ENCODE peak calls at places on chromosome 17, in nine cellular contexts. One of them, this sample, is unnamed.

GRCh38 chr17:29594441-29595090 is 1.6 kb downstream of the ANKRD13B start:
- DNase-seq in NB4: no peak
- DNase-seq in glutamatergic neuron: peak; percentile 12
- DNase-seq in NCI-H460: no peak
- DNase-seq in omental fat pad: no peak
- DNase-seq in EL: no peak
- DNase-seq in substantia nigra: no peak
- DNase-seq in GOT3: no peak
- DNase-seq in HepG2: no peak
- DNase-seq in this sample: no peak

GRCh38 chr17:5044630-5045029 is 9.4 kb upstream of the SLC52A1 start:
- DNase-seq in HepG2: no peak
- DNase-seq in substantia nigra: no peak
- DNase-seq in NB4: no peak
- DNase-seq in omental fat pad: no peak
- DNase-seq in glutamatergic neuron: no peak
- DNase-seq in NCI-H460: no peak
- DNase-seq in EL: no peak
- DNase-seq in GOT3: no peak
- DNase-seq in this sample: no peak

GRCh38 chr17:56876766-56877179 is 37.1 kb downstream of the TRIM25 start:
- DNase-seq in omental fat pad: no peak
- DNase-seq in substantia nigra: no peak
- DNase-seq in NB4: no peak
- DNase-seq in GOT3: no peak
- DNase-seq in glutamatergic neuron: no peak
- DNase-seq in EL: no peak
- DNase-seq in NCI-H460: no peak
- DNase-seq in HepG2: no peak
- DNase-seq in this sample: no peak

GRCh38 chr17:62110923-62111484 is 45.9 kb upstream of the MED13 start:
- DNase-seq in NCI-H460: no peak
- DNase-seq in EL: no peak
- DNase-seq in NB4: no peak
- DNase-seq in omental fat pad: no peak
- DNase-seq in GOT3: no peak
- DNase-seq in glutamatergic neuron: no peak
- DNase-seq in substantia nigra: no peak
- DNase-seq in HepG2: no peak
- DNase-seq in this sample: no peak

GRCh38 chr17:37299257-37299985 is 76.4 kb upstream of the C17orf78 start:
- DNase-seq in NB4: peak; percentile 36
- DNase-seq in GOT3: no peak
- DNase-seq in omental fat pad: no peak
- DNase-seq in HepG2: no peak
- DNase-seq in substantia nigra: peak; percentile 1
- DNase-seq in glutamatergic neuron: no peak
- DNase-seq in EL: no peak
- DNase-seq in NCI-H460: no peak
- DNase-seq in this sample: peak; percentile 14

GRCh38 chr17:46732754-46733398 is 85.6 kb downstream of the WNT3 start:
- DNase-seq in NCI-H460: no peak
- DNase-seq in glutamatergic neuron: peak; percentile 24
- DNase-seq in EL: no peak
- DNase-seq in omental fat pad: no peak
- DNase-seq in NB4: no peak
- DNase-seq in GOT3: no peak
- DNase-seq in HepG2: no peak
- DNase-seq in substantia nigra: no peak
- DNase-seq in this sample: no peak

GRCh38 chr17:64765191-64765889 is 103.2 kb upstream of the SMURF2 start:
- DNase-seq in EL: no peak
- DNase-seq in NB4: no peak
- DNase-seq in omental fat pad: no peak
- DNase-seq in substantia nigra: no peak
- DNase-seq in NCI-H460: no peak
- DNase-seq in HepG2: no peak
- DNase-seq in glutamatergic neuron: no peak
- DNase-seq in GOT3: no peak
- DNase-seq in this sample: no peak

GRCh38 chr17:27821318-27821717 is 21.0 kb upstream of the NOS2 start:
- DNase-seq in glutamatergic neuron: no peak
- DNase-seq in NCI-H460: no peak
- DNase-seq in GOT3: no peak
- DNase-seq in EL: no peak
- DNase-seq in HepG2: no peak
- DNase-seq in omental fat pad: no peak
- DNase-seq in substantia nigra: no peak
- DNase-seq in NB4: no peak
- DNase-seq in this sample: no peak

GRCh38 chr17:48002920-48003685 is 32.2 kb downstream of the CDK5RAP3 start:
- DNase-seq in omental fat pad: no peak
- DNase-seq in EL: no peak
- DNase-seq in GOT3: no peak
- DNase-seq in substantia nigra: no peak
- DNase-seq in NB4: no peak
- DNase-seq in HepG2: no peak
- DNase-seq in glutamatergic neuron: peak; percentile 84
- DNase-seq in NCI-H460: no peak
- DNase-seq in this sample: no peak

GRCh38 chr17:68205251-68205807 is 42.5 kb upstream of the AMZ2 start:
- DNase-seq in NCI-H460: peak; percentile 85
- DNase-seq in GOT3: peak; percentile 51
- DNase-seq in HepG2: peak; percentile 80
- DNase-seq in EL: peak; percentile 89
- DNase-seq in glutamatergic neuron: peak; percentile 91
- DNase-seq in substantia nigra: peak; percentile 94
- DNase-seq in omental fat pad: peak; percentile 88
- DNase-seq in NB4: peak; percentile 87
- DNase-seq in this sample: peak; percentile 87

GRCh38 chr17:43881758-43882505 is 25.4 kb downstream of the MPP2 start:
- DNase-seq in omental fat pad: no peak
- DNase-seq in glutamatergic neuron: no peak
- DNase-seq in EL: no peak
- DNase-seq in GOT3: no peak
- DNase-seq in NB4: no peak
- DNase-seq in NCI-H460: no peak
- DNase-seq in substantia nigra: no peak
- DNase-seq in HepG2: no peak
- DNase-seq in this sample: no peak

GRCh38 chr17:51434434-51435170 is 174.3 kb downstream of the UTP18 start:
- DNase-seq in HepG2: no peak
- DNase-seq in glutamatergic neuron: no peak
- DNase-seq in NCI-H460: no peak
- DNase-seq in substantia nigra: no peak
- DNase-seq in EL: no peak
- DNase-seq in NB4: peak; percentile 30
- DNase-seq in omental fat pad: no peak
- DNase-seq in GOT3: no peak
- DNase-seq in this sample: no peak

GRCh38 chr17:53722407-53722806 is 100.3 kb upstream of the KIF2B start:
- DNase-seq in EL: peak; percentile 100
- DNase-seq in NB4: peak; percentile 2
- DNase-seq in glutamatergic neuron: no peak
- DNase-seq in HepG2: no peak
- DNase-seq in GOT3: no peak
- DNase-seq in substantia nigra: no peak
- DNase-seq in omental fat pad: no peak
- DNase-seq in NCI-H460: no peak
- DNase-seq in this sample: no peak

GRCh38 chr17:9860851-9861250 is 35.1 kb downstream of the GLP2R start:
- DNase-seq in glutamatergic neuron: no peak
- DNase-seq in HepG2: no peak
- DNase-seq in omental fat pad: no peak
- DNase-seq in GOT3: no peak
- DNase-seq in NCI-H460: no peak
- DNase-seq in EL: no peak
- DNase-seq in substantia nigra: no peak
- DNase-seq in NB4: peak; percentile 82
- DNase-seq in this sample: no peak

GRCh38 chr17:82366749-82367148 is 4.8 kb upstream of the UTS2R start:
- DNase-seq in omental fat pad: no peak
- DNase-seq in GOT3: no peak
- DNase-seq in NB4: no peak
- DNase-seq in HepG2: no peak
- DNase-seq in substantia nigra: no peak
- DNase-seq in NCI-H460: no peak
- DNase-seq in glutamatergic neuron: no peak
- DNase-seq in EL: no peak
- DNase-seq in this sample: no peak

GRCh38 chr17:36602030-36602737 is 801 bp downstream of the MRM1 start:
- DNase-seq in NCI-H460: no peak
- DNase-seq in EL: peak; percentile 29
- DNase-seq in HepG2: no peak
- DNase-seq in glutamatergic neuron: no peak
- DNase-seq in omental fat pad: no peak
- DNase-seq in NB4: peak; percentile 42
- DNase-seq in substantia nigra: no peak
- DNase-seq in GOT3: no peak
- DNase-seq in this sample: peak; percentile 37

GRCh38 chr17:36808181-36808661 is 129.1 kb upstream of the LHX1 start:
- DNase-seq in EL: no peak
- DNase-seq in NB4: no peak
- DNase-seq in NCI-H460: no peak
- DNase-seq in glutamatergic neuron: peak; percentile 75
- DNase-seq in substantia nigra: no peak
- DNase-seq in omental fat pad: no peak
- DNase-seq in HepG2: no peak
- DNase-seq in GOT3: no peak
- DNase-seq in this sample: peak; percentile 42

GRCh38 chr17:29376667-29377268 is 13.4 kb upstream of the TAOK1 start:
- DNase-seq in omental fat pad: no peak
- DNase-seq in substantia nigra: peak; percentile 88
- DNase-seq in HepG2: no peak
- DNase-seq in EL: peak; percentile 77
- DNase-seq in GOT3: no peak
- DNase-seq in glutamatergic neuron: peak; percentile 34
- DNase-seq in NCI-H460: no peak
- DNase-seq in NB4: peak; percentile 28
- DNase-seq in this sample: peak; percentile 90

GRCh38 chr17:8503368-8503767 is 67.7 kb downstream of the NDEL1 start:
- DNase-seq in omental fat pad: no peak
- DNase-seq in substantia nigra: no peak
- DNase-seq in NB4: no peak
- DNase-seq in HepG2: no peak
- DNase-seq in glutamatergic neuron: peak; percentile 35
- DNase-seq in EL: no peak
- DNase-seq in GOT3: no peak
- DNase-seq in NCI-H460: no peak
- DNase-seq in this sample: no peak

GRCh38 chr17:9402590-9403199 is 172.9 kb downstream of the STX8 start:
- DNase-seq in NB4: peak; percentile 47
- DNase-seq in GOT3: no peak
- DNase-seq in omental fat pad: no peak
- DNase-seq in glutamatergic neuron: peak; percentile 63
- DNase-seq in substantia nigra: no peak
- DNase-seq in EL: peak; percentile 40
- DNase-seq in HepG2: peak; percentile 45
- DNase-seq in NCI-H460: peak; percentile 59
- DNase-seq in this sample: no peak

GRCh38 chr17:4722678-4723240 is 8.5 kb upstream of the MED11 start:
- DNase-seq in NB4: peak; percentile 36
- DNase-seq in glutamatergic neuron: no peak
- DNase-seq in HepG2: no peak
- DNase-seq in substantia nigra: no peak
- DNase-seq in EL: no peak
- DNase-seq in GOT3: no peak
- DNase-seq in omental fat pad: no peak
- DNase-seq in NCI-H460: no peak
- DNase-seq in this sample: no peak

GRCh38 chr17:35082073-35082657 is 18.7 kb upstream of the RFFL start:
- DNase-seq in EL: peak; percentile 96
- DNase-seq in glutamatergic neuron: no peak
- DNase-seq in NCI-H460: no peak
- DNase-seq in omental fat pad: no peak
- DNase-seq in HepG2: peak; percentile 9
- DNase-seq in GOT3: no peak
- DNase-seq in NB4: no peak
- DNase-seq in substantia nigra: no peak
- DNase-seq in this sample: no peak

GRCh38 chr17:34626141-34626681 is 46.8 kb downstream of the TMEM132E start:
- DNase-seq in substantia nigra: peak; percentile 7
- DNase-seq in NB4: no peak
- DNase-seq in NCI-H460: no peak
- DNase-seq in omental fat pad: no peak
- DNase-seq in HepG2: no peak
- DNase-seq in GOT3: no peak
- DNase-seq in glutamatergic neuron: no peak
- DNase-seq in EL: no peak
- DNase-seq in this sample: no peak